ENCODE peak calls at places on chromosomes 11 and 22, in five cellular contexts. One of them, this sample, is unnamed.
A peak's percentile ranks its signal among the peaks of the same experiment; 100 is the strongest.

GRCh38 chr22:19719055-19719482 is 4.3 kb upstream of the GP1BB start:
- DNase-seq in T-helper 17 cell: no peak
- DNase-seq in A172: no peak
- DNase-seq in activated CD4-positive, alpha-beta T cell treated with anti-CD3 and anti-CD28 coated beads for 4 hours: peak; percentile 52
- DNase-seq in AG08396: peak; percentile 45
- DNase-seq in this sample: no peak

GRCh38 chr11:121572581-121573059 is 119.9 kb upstream of the SORL1-AS1 start:
- DNase-seq in T-helper 17 cell: no peak
- DNase-seq in A172: no peak
- DNase-seq in activated CD4-positive, alpha-beta T cell treated with anti-CD3 and anti-CD28 coated beads for 4 hours: no peak
- DNase-seq in AG08396: no peak
- DNase-seq in this sample: no peak

GRCh38 chr11:112652786-112653390 is 308.3 kb upstream of the NCAM1 start:
- DNase-seq in T-helper 17 cell: no peak
- DNase-seq in A172: no peak
- DNase-seq in activated CD4-positive, alpha-beta T cell treated with anti-CD3 and anti-CD28 coated beads for 4 hours: no peak
- DNase-seq in AG08396: no peak
- DNase-seq in this sample: no peak

GRCh38 chr11:10792385-10793068 is 16.2 kb downstream of the EIF4G2 start:
- DNase-seq in T-helper 17 cell: peak; percentile 82
- DNase-seq in A172: peak; percentile 79
- DNase-seq in activated CD4-positive, alpha-beta T cell treated with anti-CD3 and anti-CD28 coated beads for 4 hours: peak; percentile 83
- DNase-seq in AG08396: peak; percentile 86
- DNase-seq in this sample: peak; percentile 56

GRCh38 chr22:49019737-49020136 is 807.9 kb downstream of the BRD1 start:
- DNase-seq in T-helper 17 cell: no peak
- DNase-seq in A172: no peak
- DNase-seq in activated CD4-positive, alpha-beta T cell treated with anti-CD3 and anti-CD28 coated beads for 4 hours: no peak
- DNase-seq in AG08396: no peak
- DNase-seq in this sample: no peak

GRCh38 chr11:78699606-78700005 is 124.9 kb upstream of the NARS2 start:
- DNase-seq in T-helper 17 cell: no peak
- DNase-seq in A172: no peak
- DNase-seq in activated CD4-positive, alpha-beta T cell treated with anti-CD3 and anti-CD28 coated beads for 4 hours: no peak
- DNase-seq in AG08396: no peak
- DNase-seq in this sample: no peak

GRCh38 chr22:19663286-19663815 is 51.0 kb upstream of the SEPTIN5 start:
- DNase-seq in T-helper 17 cell: no peak
- DNase-seq in A172: peak; percentile 77
- DNase-seq in activated CD4-positive, alpha-beta T cell treated with anti-CD3 and anti-CD28 coated beads for 4 hours: no peak
- DNase-seq in AG08396: peak; percentile 75
- DNase-seq in this sample: no peak

GRCh38 chr11:63608353-63609345 is 5.6 kb downstream of the PLAAT3 start:
- DNase-seq in T-helper 17 cell: no peak
- DNase-seq in A172: peak; percentile 71
- DNase-seq in activated CD4-positive, alpha-beta T cell treated with anti-CD3 and anti-CD28 coated beads for 4 hours: no peak
- DNase-seq in AG08396: peak; percentile 36
- DNase-seq in this sample: no peak

GRCh38 chr11:63227521-63228107 is 15.8 kb downstream of the SLC22A25 start:
- DNase-seq in T-helper 17 cell: no peak
- DNase-seq in A172: no peak
- DNase-seq in activated CD4-positive, alpha-beta T cell treated with anti-CD3 and anti-CD28 coated beads for 4 hours: no peak
- DNase-seq in AG08396: no peak
- DNase-seq in this sample: no peak

GRCh38 chr22:37747090-37747714 is 50.4 kb downstream of the TRIOBP start:
- DNase-seq in T-helper 17 cell: no peak
- DNase-seq in A172: peak; percentile 49
- DNase-seq in activated CD4-positive, alpha-beta T cell treated with anti-CD3 and anti-CD28 coated beads for 4 hours: no peak
- DNase-seq in AG08396: no peak
- DNase-seq in this sample: no peak

GRCh38 chr11:17915500-17916143 is 97.2 kb downstream of the SERGEF start:
- DNase-seq in T-helper 17 cell: no peak
- DNase-seq in A172: peak; percentile 4
- DNase-seq in activated CD4-positive, alpha-beta T cell treated with anti-CD3 and anti-CD28 coated beads for 4 hours: no peak
- DNase-seq in AG08396: no peak
- DNase-seq in this sample: no peak

GRCh38 chr11:78449866-78450265 is 32.2 kb upstream of the GAB2 start:
- DNase-seq in T-helper 17 cell: no peak
- DNase-seq in A172: no peak
- DNase-seq in activated CD4-positive, alpha-beta T cell treated with anti-CD3 and anti-CD28 coated beads for 4 hours: no peak
- DNase-seq in AG08396: no peak
- DNase-seq in this sample: no peak

This sample was measured in C1 segment of cervical spinal cord.